ENCODE peak calls at places on chromosomes 2 and 18, in ten cellular contexts. One of them, this sample, is unnamed.

GRCh38 chr2:121335294-121336290 is 50.6 kb upstream of the TFCP2L1 start:
- DNase-seq in stomach: peak
- DNase-seq in HCT116: no peak
- DNase-seq in RWPE2: no peak
- DNase-seq in WERI-Rb-1: no peak
- DNase-seq in IMR-90: no peak
- DNase-seq in adrenal gland: no peak
- DNase-seq in A549: no peak
- DNase-seq in SK-N-SH: no peak
- DNase-seq in kidney: no peak
- DNase-seq in this sample: no peak

GRCh38 chr2:169363570-169364150 is 1.3 kb upstream of the LRP2 start:
- DNase-seq in SK-N-SH: peak
- DNase-seq in adrenal gland: peak
- DNase-seq in HCT116: no peak
- DNase-seq in stomach: no peak
- DNase-seq in WERI-Rb-1: peak
- DNase-seq in RWPE2: no peak
- DNase-seq in IMR-90: no peak
- DNase-seq in A549: peak
- DNase-seq in kidney: peak
- DNase-seq in this sample: no peak

GRCh38 chr2:7884338-7884737 is 797.5 kb upstream of the ID2 start:
- DNase-seq in A549: no peak
- DNase-seq in RWPE2: no peak
- DNase-seq in SK-N-SH: peak
- DNase-seq in HCT116: no peak
- DNase-seq in stomach: no peak
- DNase-seq in WERI-Rb-1: no peak
- DNase-seq in adrenal gland: no peak
- DNase-seq in kidney: no peak
- DNase-seq in IMR-90: no peak
- DNase-seq in this sample: no peak

GRCh38 chr2:168466190-168466737 is 10.2 kb downstream of the CERS6 start:
- DNase-seq in stomach: no peak
- DNase-seq in adrenal gland: no peak
- DNase-seq in kidney: no peak
- DNase-seq in IMR-90: no peak
- DNase-seq in SK-N-SH: no peak
- DNase-seq in HCT116: no peak
- DNase-seq in WERI-Rb-1: no peak
- DNase-seq in A549: no peak
- DNase-seq in RWPE2: no peak
- DNase-seq in this sample: no peak

GRCh38 chr2:19627359-19627758 is 268.9 kb upstream of the OSR1 start:
- DNase-seq in kidney: no peak
- DNase-seq in SK-N-SH: no peak
- DNase-seq in RWPE2: no peak
- DNase-seq in IMR-90: no peak
- DNase-seq in stomach: no peak
- DNase-seq in HCT116: no peak
- DNase-seq in WERI-Rb-1: no peak
- DNase-seq in A549: no peak
- DNase-seq in adrenal gland: no peak
- DNase-seq in this sample: no peak

GRCh38 chr2:186099772-186100171 is 361.2 kb downstream of the FSIP2 start:
- DNase-seq in WERI-Rb-1: no peak
- DNase-seq in IMR-90: no peak
- DNase-seq in stomach: no peak
- DNase-seq in RWPE2: no peak
- DNase-seq in kidney: no peak
- DNase-seq in A549: no peak
- DNase-seq in SK-N-SH: no peak
- DNase-seq in HCT116: no peak
- DNase-seq in adrenal gland: no peak
- DNase-seq in this sample: no peak

GRCh38 chr18:26386002-26386401 is 159.8 kb downstream of the TAF4B start:
- DNase-seq in WERI-Rb-1: no peak
- DNase-seq in A549: no peak
- DNase-seq in SK-N-SH: no peak
- DNase-seq in IMR-90: peak
- DNase-seq in HCT116: no peak
- DNase-seq in stomach: no peak
- DNase-seq in adrenal gland: peak
- DNase-seq in kidney: no peak
- DNase-seq in RWPE2: no peak
- DNase-seq in this sample: no peak

GRCh38 chr2:139031722-139032121 is 251.5 kb upstream of the NXPH2 start:
- DNase-seq in A549: no peak
- DNase-seq in adrenal gland: no peak
- DNase-seq in HCT116: peak
- DNase-seq in IMR-90: no peak
- DNase-seq in RWPE2: no peak
- DNase-seq in SK-N-SH: peak
- DNase-seq in kidney: peak
- DNase-seq in stomach: no peak
- DNase-seq in WERI-Rb-1: peak
- DNase-seq in this sample: no peak

GRCh38 chr2:241559489-241560180 is 1.1 kb downstream of the BOK start:
- DNase-seq in adrenal gland: peak
- DNase-seq in A549: peak
- DNase-seq in kidney: peak
- DNase-seq in HCT116: no peak
- DNase-seq in SK-N-SH: peak
- DNase-seq in IMR-90: peak
- DNase-seq in WERI-Rb-1: peak
- DNase-seq in RWPE2: no peak
- DNase-seq in stomach: peak
- DNase-seq in this sample: peak

GRCh38 chr2:241556734-241557133 is 1.8 kb upstream of the BOK start:
- DNase-seq in adrenal gland: no peak
- DNase-seq in stomach: no peak
- DNase-seq in SK-N-SH: no peak
- DNase-seq in RWPE2: no peak
- DNase-seq in IMR-90: no peak
- DNase-seq in HCT116: no peak
- DNase-seq in kidney: no peak
- DNase-seq in A549: no peak
- DNase-seq in WERI-Rb-1: no peak
- DNase-seq in this sample: no peak

GRCh38 chr2:241560883-241561474 is 2.4 kb downstream of the BOK start:
- DNase-seq in WERI-Rb-1: no peak
- DNase-seq in stomach: peak
- DNase-seq in SK-N-SH: peak
- DNase-seq in A549: no peak
- DNase-seq in IMR-90: peak
- DNase-seq in adrenal gland: peak
- DNase-seq in RWPE2: no peak
- DNase-seq in kidney: peak
- DNase-seq in HCT116: no peak
- DNase-seq in this sample: peak

GRCh38 chr2:241560181-241560882 is 1.8 kb downstream of the BOK start:
- DNase-seq in A549: no peak
- DNase-seq in SK-N-SH: peak
- DNase-seq in HCT116: no peak
- DNase-seq in kidney: peak
- DNase-seq in stomach: no peak
- DNase-seq in IMR-90: no peak
- DNase-seq in RWPE2: no peak
- DNase-seq in adrenal gland: no peak
- DNase-seq in WERI-Rb-1: no peak
- DNase-seq in this sample: no peak

DNA sequence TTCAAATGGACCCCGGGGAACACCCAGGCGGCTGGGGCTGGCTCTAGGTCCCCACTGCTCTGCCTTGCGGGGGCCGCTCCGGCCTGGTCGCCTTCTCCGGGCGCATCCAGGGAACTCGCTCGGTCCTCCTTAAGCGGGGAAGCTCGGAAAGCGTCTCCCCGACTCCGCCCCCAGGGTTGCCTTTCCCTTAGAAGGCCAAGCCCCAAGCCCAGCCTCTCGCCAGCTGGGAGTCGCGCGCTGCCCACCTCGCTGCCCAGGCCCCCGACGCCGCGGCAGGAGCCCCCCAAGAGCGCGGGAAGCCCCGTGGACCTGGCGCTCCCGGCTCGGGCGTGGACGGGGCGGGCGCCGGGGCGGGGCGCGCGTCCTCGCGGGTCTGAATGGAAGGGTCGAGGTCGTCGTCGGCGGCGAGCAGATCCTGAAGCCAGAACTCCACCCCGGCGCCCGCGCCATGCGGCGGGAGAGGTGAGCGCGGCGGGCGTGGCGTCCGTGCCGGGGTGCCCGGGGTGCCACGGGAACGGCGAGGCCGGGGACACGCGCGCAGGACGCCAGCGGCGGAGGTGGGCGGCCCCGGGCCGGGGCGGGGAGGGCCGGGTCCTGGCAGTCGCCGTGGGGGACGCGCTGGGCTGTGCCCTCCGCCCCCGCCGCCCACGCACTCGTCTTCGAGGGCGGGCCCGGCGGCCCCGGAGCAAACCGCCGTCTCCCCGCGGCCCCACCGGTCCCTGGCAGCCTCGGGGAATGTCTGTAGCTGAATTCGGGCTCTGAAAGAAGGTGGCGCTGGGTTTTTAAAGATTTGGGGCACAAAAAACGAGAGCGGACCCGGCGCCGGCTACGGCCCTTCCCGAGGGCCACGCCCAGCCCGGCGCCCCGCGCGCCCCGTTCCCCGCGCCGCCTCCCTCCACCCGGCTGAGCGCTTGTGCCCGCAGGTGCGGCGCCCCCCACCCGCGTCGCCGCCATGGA is at the start of gene BOK:
- DNase-seq in stomach: peak
- DNase-seq in WERI-Rb-1: peak
- DNase-seq in A549: peak
- DNase-seq in RWPE2: peak
- DNase-seq in IMR-90: peak
- DNase-seq in adrenal gland: peak
- DNase-seq in SK-N-SH: peak
- DNase-seq in HCT116: peak
- DNase-seq in kidney: peak
- DNase-seq in this sample: peak
- H3K4me3 ChIP-seq in stomach: peak
- H3K4me3 ChIP-seq in WERI-Rb-1: peak
- H3K4me3 ChIP-seq in A549: peak
- H3K4me3 ChIP-seq in RWPE2: peak
- H3K4me3 ChIP-seq in IMR-90: peak
- H3K4me3 ChIP-seq in adrenal gland: peak
- H3K4me3 ChIP-seq in SK-N-SH: peak
- H3K4me3 ChIP-seq in HCT116: peak
- H3K4me3 ChIP-seq in kidney: peak
- H3K4me3 ChIP-seq in this sample: peak

DNA sequence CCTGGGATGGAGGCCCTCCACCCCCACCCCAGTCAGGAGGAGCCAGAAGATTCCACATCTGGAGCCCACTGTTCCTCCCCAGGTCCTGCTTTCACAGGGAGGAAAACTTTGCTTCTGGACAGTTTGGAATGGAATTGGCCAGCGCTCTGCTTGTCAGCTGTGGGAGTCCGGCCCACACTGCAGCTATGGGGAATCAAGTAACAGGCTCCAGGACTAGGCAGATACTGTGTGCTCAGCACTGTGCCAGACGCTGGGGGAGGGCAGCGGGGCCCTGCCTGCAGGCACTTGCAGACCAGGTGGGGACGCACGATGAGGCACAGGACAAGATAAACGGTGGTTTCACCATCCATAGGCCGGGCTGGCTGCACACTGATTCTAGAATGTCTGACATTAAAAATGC is 114.0 kb downstream of the STPG4 start:
- DNase-seq in A549: no peak
- DNase-seq in stomach: no peak
- DNase-seq in RWPE2: no peak
- DNase-seq in adrenal gland: peak
- DNase-seq in SK-N-SH: peak
- DNase-seq in WERI-Rb-1: no peak
- DNase-seq in kidney: no peak
- DNase-seq in IMR-90: no peak
- DNase-seq in HCT116: no peak
- DNase-seq in this sample: no peak
- H3K27ac ChIP-seq in A549: peak
- H3K27ac ChIP-seq in stomach: peak
- H3K27ac ChIP-seq in RWPE2: peak
- H3K27ac ChIP-seq in adrenal gland: no peak
- H3K27ac ChIP-seq in SK-N-SH: peak
- H3K27ac ChIP-seq in WERI-Rb-1: no peak
- H3K27ac ChIP-seq in kidney: no peak
- H3K27ac ChIP-seq in IMR-90: peak
- H3K27ac ChIP-seq in HCT116: no peak
- H3K27ac ChIP-seq in this sample: no peak

GRCh38 chr2:72140621-72140960 is 7.1 kb downstream of the CYP26B1 start:
- DNase-seq in adrenal gland: no peak
- DNase-seq in IMR-90: no peak
- DNase-seq in stomach: peak
- DNase-seq in kidney: no peak
- DNase-seq in RWPE2: no peak
- DNase-seq in A549: no peak
- DNase-seq in SK-N-SH: peak
- DNase-seq in WERI-Rb-1: peak
- DNase-seq in HCT116: no peak
- DNase-seq in this sample: no peak

GRCh38 chr2:72142743-72143440 is 4.8 kb downstream of the CYP26B1 start:
- DNase-seq in A549: no peak
- DNase-seq in IMR-90: peak
- DNase-seq in kidney: peak
- DNase-seq in WERI-Rb-1: peak
- DNase-seq in RWPE2: no peak
- DNase-seq in stomach: peak
- DNase-seq in adrenal gland: peak
- DNase-seq in HCT116: no peak
- DNase-seq in SK-N-SH: peak
- DNase-seq in this sample: peak

GRCh38 chr2:72143441-72144356 is 4.0 kb downstream of the CYP26B1 start:
- DNase-seq in adrenal gland: no peak
- DNase-seq in IMR-90: no peak
- DNase-seq in HCT116: no peak
- DNase-seq in A549: no peak
- DNase-seq in RWPE2: no peak
- DNase-seq in SK-N-SH: peak
- DNase-seq in WERI-Rb-1: peak
- DNase-seq in stomach: peak
- DNase-seq in kidney: peak
- DNase-seq in this sample: no peak

GRCh38 chr2:72141032-72141645 is 6.5 kb downstream of the CYP26B1 start:
- DNase-seq in RWPE2: no peak
- DNase-seq in IMR-90: no peak
- DNase-seq in WERI-Rb-1: peak
- DNase-seq in SK-N-SH: peak
- DNase-seq in kidney: no peak
- DNase-seq in HCT116: no peak
- DNase-seq in stomach: no peak
- DNase-seq in A549: no peak
- DNase-seq in adrenal gland: no peak
- DNase-seq in this sample: no peak

GRCh38 chr2:72141881-72142742 is 5.5 kb downstream of the CYP26B1 start:
- DNase-seq in WERI-Rb-1: peak
- DNase-seq in adrenal gland: no peak
- DNase-seq in RWPE2: no peak
- DNase-seq in HCT116: no peak
- DNase-seq in IMR-90: no peak
- DNase-seq in kidney: no peak
- DNase-seq in A549: no peak
- DNase-seq in SK-N-SH: peak
- DNase-seq in stomach: peak
- DNase-seq in this sample: no peak
- H3K4me3 ChIP-seq in WERI-Rb-1: no peak
- H3K4me3 ChIP-seq in adrenal gland: no peak
- H3K4me3 ChIP-seq in RWPE2: no peak
- H3K4me3 ChIP-seq in HCT116: no peak
- H3K4me3 ChIP-seq in IMR-90: no peak
- H3K4me3 ChIP-seq in kidney: no peak
- H3K4me3 ChIP-seq in A549: no peak
- H3K4me3 ChIP-seq in SK-N-SH: no peak
- H3K4me3 ChIP-seq in stomach: no peak
- H3K4me3 ChIP-seq in this sample: no peak

GRCh38 chr18:48675330-48675761 is 136.5 kb downstream of the CTIF start:
- DNase-seq in A549: peak
- DNase-seq in adrenal gland: peak
- DNase-seq in SK-N-SH: peak
- DNase-seq in RWPE2: peak
- DNase-seq in stomach: peak
- DNase-seq in IMR-90: peak
- DNase-seq in kidney: peak
- DNase-seq in HCT116: peak
- DNase-seq in WERI-Rb-1: peak
- DNase-seq in this sample: peak

GRCh38 chr18:48675912-48676311 is 137.1 kb downstream of the CTIF start:
- DNase-seq in HCT116: no peak
- DNase-seq in WERI-Rb-1: no peak
- DNase-seq in A549: no peak
- DNase-seq in adrenal gland: no peak
- DNase-seq in IMR-90: no peak
- DNase-seq in kidney: no peak
- DNase-seq in stomach: no peak
- DNase-seq in SK-N-SH: no peak
- DNase-seq in RWPE2: peak
- DNase-seq in this sample: no peak

GRCh38 chr18:48676346-48676745 is 137.5 kb downstream of the CTIF start:
- DNase-seq in kidney: peak
- DNase-seq in adrenal gland: peak
- DNase-seq in WERI-Rb-1: no peak
- DNase-seq in HCT116: no peak
- DNase-seq in stomach: no peak
- DNase-seq in RWPE2: peak
- DNase-seq in SK-N-SH: no peak
- DNase-seq in IMR-90: no peak
- DNase-seq in A549: no peak
- DNase-seq in this sample: no peak

GRCh38 chr18:48678237-48679115 is 139.6 kb downstream of the CTIF start:
- DNase-seq in WERI-Rb-1: no peak
- DNase-seq in RWPE2: peak
- DNase-seq in adrenal gland: no peak
- DNase-seq in IMR-90: no peak
- DNase-seq in SK-N-SH: no peak
- DNase-seq in kidney: no peak
- DNase-seq in stomach: no peak
- DNase-seq in A549: no peak
- DNase-seq in HCT116: no peak
- DNase-seq in this sample: no peak

DNA sequence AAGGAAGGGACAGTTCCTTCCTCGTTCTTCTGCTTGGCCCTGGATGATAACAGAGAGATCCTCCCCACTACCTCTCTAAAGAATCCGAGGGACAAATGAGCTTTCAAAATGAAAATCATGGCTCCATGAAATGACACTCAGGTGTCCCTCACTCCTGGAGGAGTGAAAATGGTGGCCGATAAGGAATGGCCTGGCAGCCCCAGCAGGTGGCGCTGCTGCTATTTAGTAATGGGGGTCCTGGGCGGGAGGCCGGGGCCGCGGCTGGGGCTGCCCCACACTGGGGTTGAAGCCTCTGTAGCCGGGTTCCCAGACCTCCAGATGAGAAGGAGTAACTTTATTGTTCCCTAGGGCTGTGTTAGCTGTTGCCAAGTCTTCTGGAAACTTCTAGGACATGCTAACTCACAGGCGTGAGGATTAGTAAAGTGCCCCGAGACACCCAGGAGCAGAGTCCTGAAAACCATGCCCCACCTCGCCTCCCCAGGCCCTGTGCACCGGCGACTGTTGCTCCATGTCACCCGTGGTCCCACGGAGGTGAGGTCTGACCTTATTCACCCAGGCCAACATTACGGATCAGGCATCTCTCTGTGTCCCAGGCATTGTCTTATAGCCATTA is 138.0 kb downstream of the CTIF start:
- DNase-seq in WERI-Rb-1: peak
- DNase-seq in A549: peak
- DNase-seq in SK-N-SH: peak
- DNase-seq in stomach: peak
- DNase-seq in kidney: peak
- DNase-seq in IMR-90: peak
- DNase-seq in HCT116: no peak
- DNase-seq in adrenal gland: peak
- DNase-seq in RWPE2: peak
- DNase-seq in this sample: peak
- H3K27ac ChIP-seq in WERI-Rb-1: peak
- H3K27ac ChIP-seq in A549: peak
- H3K27ac ChIP-seq in SK-N-SH: no peak
- H3K27ac ChIP-seq in stomach: peak
- H3K27ac ChIP-seq in kidney: no peak
- H3K27ac ChIP-seq in IMR-90: no peak
- H3K27ac ChIP-seq in HCT116: no peak
- H3K27ac ChIP-seq in adrenal gland: no peak
- H3K27ac ChIP-seq in RWPE2: no peak
- H3K27ac ChIP-seq in this sample: no peak